ENCODE peak calls at places on chromosomes 11 and 22, in five cellular contexts. Z, J, S, H and R are unnamed samples.

GRCh38 chr11:88252208-88252607 is 77.0 kb upstream of the RAB38 start:
- DNase-seq in Z (no peak), J (no peak), S (no peak), H (no peak), R (no peak)

GRCh38 chr11:69431136-69431535 is 50.3 kb upstream of the LINC01488 start:
- DNase-seq in Z (no peak), J (no peak), S (peak; percentile 3), H (no peak), R (no peak)

GRCh38 chr11:112968988-112969714 is 7.9 kb downstream of the NCAM1 start:
- DNase-seq in Z (no peak), J (no peak), S (no peak), H (no peak), R (no peak)

GRCh38 chr11:2761131-2762030 is 61.6 kb upstream of the KCNQ1OT1 start:
- DNase-seq in Z (no peak), J (peak; percentile 6), S (no peak), H (no peak), R (peak; percentile 2)

GRCh38 chr11:35951659-35952058 is 7.8 kb downstream of the LDLRAD3 start:
- DNase-seq in Z (no peak), J (no peak), S (no peak), H (no peak), R (no peak)

GRCh38 chr11:2517016-2517385 is 72.2 kb downstream of the KCNQ1 start:
- DNase-seq in Z (no peak), J (no peak), S (peak; percentile 12), H (no peak), R (peak; percentile 44)

GRCh38 chr22:37747090-37747714 is 50.4 kb downstream of the TRIOBP start:
- DNase-seq in Z (no peak), J (no peak), S (peak; percentile 54), H (no peak), R (no peak)

GRCh38 chr11:75465701-75466531 is 32.9 kb upstream of the KLHL35 start:
- DNase-seq in Z (no peak), J (no peak), S (no peak), H (no peak), R (no peak)

GRCh38 chr11:41392591-41392990 is 66.9 kb downstream of the LRRC4C start:
- DNase-seq in Z (no peak), J (no peak), S (no peak), H (no peak), R (no peak)

DNA sequence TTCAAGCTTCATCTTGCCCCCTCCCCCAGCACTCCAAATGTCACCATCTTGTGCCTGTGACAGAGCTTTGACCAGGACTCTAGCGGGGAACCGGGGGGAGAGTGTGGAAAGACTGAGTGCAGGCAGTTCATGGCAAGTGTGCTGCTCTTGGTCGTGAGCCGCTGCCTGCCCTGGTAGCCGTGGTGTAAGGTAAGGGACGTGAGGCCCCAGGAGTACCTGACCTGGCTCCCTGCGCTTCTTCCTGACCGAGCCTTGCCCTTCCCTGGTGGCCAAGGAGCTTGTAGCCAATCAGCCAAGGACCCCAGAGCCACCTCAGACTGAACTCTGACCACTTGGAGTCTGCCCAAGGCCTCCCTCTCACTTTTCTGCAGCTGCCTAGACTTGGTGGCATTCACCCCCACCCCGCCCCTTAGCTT is 1.3 kb downstream of the DGKZ start:
- DNase-seq in Z (no peak), J (no peak), S (no peak), H (no peak), R (no peak)
- H3K4me3 ChIP-seq in Z (peak overlapping the region; percentile 78), J (no peak overlapping the region), S (peak overlapping the region; percentile 84), H (peak overlapping the region; percentile 83), R (peak overlapping the region; percentile 73)

DNA sequence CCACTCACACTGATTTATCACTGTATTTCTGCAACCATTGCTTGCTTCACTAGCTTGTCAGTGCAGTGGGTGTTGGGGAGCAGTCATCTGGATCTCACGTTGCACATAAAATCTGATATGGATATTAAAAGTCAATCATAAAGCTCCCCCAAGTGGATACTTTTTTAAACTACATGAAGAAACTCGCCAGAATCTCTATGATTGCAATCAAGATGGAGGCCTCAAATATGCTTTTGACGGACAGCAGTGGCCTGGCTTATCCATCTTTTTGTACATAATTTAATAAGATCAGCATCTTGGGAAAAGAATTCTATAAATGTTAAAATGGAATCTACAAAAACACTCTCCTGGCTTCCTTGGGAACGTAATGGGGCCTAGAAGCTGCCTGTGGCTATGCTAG is 137.7 kb downstream of the WT1 start:
- DNase-seq in Z (no peak), J (no peak), S (no peak), H (peak; percentile 27), R (no peak)
- TF ChIP-seq CTCF in Z (peak; percentile 36), J (peak; percentile 33), S (no peak), H (no peak), R (no peak)

DNA sequence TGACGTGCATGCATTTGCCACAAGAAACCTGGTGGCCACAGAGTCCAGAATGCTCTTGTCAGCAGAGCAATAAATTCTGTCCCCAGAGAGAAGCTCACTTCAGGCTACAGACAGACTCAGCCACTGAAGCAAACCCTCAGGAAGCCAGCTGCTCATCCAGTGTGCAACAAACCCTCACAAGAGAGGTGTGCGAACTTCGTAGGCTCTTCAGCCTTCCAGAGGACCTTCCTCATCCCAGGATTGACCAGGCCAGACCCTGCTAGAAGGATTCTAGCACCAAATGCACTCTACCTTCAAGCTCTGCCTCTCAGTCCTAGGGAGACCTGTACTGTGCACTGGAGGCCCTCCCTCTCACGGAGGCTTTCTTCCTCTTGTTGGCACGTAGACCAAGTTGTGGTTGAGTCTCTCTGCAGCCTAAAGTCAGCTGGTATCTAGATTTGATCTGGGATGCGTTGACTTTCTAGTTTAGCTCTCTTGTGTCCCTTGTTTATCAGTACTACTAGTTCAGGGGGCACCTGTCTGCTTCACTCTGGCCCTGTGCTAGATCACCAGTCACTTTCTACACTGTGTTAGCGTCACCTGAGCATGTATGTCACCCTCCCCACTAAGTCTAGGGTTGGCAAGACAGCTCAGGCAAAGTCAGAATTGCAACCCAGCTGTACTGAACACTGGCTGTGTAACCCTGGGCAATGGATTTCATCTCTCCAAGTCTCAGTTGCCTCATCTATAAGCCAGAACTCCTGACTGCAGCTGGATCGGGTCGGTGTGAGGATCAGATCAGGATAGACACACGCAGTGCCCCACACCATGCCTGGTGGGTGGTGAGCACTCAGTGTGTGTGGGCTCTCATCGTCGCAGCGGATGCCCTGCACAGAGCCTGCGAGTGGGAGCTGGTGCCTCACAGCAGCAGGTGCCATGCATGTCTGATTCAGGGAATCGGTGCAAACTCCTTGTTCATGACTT is 22.1 kb upstream of the TMPRSS13 start:
- DNase-seq in Z (no peak), J (no peak), S (no peak), H (no peak), R (no peak)
- H3K4me3 ChIP-seq in Z (no peak overlapping the region), J (no peak overlapping the region), S (no peak overlapping the region), H (no peak overlapping the region), R (no peak overlapping the region)

DNA sequence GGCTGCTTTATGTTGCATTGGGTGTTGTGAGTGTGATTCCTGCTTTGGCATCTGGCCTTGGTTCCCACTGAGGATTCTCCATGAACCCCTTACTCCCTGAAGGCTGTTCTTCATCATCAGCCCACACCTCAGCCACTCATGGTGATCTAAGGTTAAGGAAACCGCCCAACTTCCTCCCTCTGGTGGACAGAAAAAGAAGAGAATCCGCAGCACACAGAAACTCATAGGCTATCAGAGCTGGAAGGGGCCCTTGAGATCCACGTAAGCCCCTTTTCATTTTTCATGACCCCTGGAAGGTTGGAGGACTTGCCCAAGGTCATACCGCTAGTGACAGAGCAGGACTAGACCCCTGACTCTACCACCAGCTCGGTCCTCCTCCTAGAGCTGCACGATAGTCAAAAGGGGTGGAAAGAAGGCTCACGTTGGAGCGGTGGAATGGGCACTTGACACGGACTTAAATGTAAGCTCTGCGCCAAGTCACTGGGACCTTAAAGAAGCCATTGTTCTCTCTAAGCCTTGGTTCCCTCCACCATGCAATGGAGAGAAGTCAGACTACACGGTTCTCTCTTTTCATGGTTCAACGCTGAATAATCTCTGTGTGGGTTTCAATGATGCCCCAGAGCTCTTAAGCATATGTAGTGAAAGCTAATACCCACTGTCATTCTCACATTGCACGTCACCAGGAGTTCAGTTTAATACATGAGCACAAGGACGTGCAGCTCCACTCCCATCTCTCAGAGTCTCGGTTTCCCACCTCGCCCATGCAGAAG is 83.6 kb upstream of the CRTAM start:
- DNase-seq in Z (no peak), J (no peak), S (no peak), H (no peak), R (no peak)
- TF ChIP-seq CTCF in Z (peak; percentile 27), J (no peak), S (peak; percentile 48), H (peak; percentile 44), R (no peak)

GRCh38 chr22:50688448-50688847 is 15.8 kb downstream of the SHANK3 start:
- DNase-seq in Z (no peak), J (no peak), S (no peak), H (no peak), R (no peak)
- H3K4me3 ChIP-seq in Z (no peak overlapping the region), J (no peak overlapping the region), S (no peak overlapping the region), H (no peak overlapping the region), R (no peak overlapping the region)

GRCh38 chr11:11787305-11788066 is 54.3 kb upstream of the USP47 start:
- DNase-seq in Z (no peak), J (peak; percentile 65), S (peak; percentile 53), H (peak; percentile 51), R (peak; percentile 81)

GRCh38 chr11:11788067-11788710 is 53.6 kb upstream of the USP47 start:
- DNase-seq in Z (no peak), J (no peak), S (no peak), H (no peak), R (no peak)

GRCh38 chr11:11786234-11786633 is 55.5 kb upstream of the USP47 start:
- DNase-seq in Z (no peak), J (no peak), S (no peak), H (no peak), R (no peak)

GRCh38 chr11:11789735-11790369 is 51.9 kb upstream of the USP47 start:
- DNase-seq in Z (no peak), J (no peak), S (no peak), H (no peak), R (no peak)

GRCh38 chr11:11786771-11787170 is 55.0 kb upstream of the USP47 start:
- DNase-seq in Z (no peak), J (no peak), S (no peak), H (no peak), R (no peak)
- TF ChIP-seq CTCF in Z (peak; percentile 58), J (peak; percentile 45), S (peak; percentile 62), H (peak; percentile 51), R (peak; percentile 61)

GRCh38 chr11:30147293-30147692 is 83.5 kb upstream of the FSHB start:
- DNase-seq in Z (no peak), J (no peak), S (no peak), H (no peak), R (no peak)

GRCh38 chr11:30153008-30153407 is 77.8 kb upstream of the FSHB start:
- DNase-seq in Z (no peak), J (no peak), S (no peak), H (no peak), R (no peak)

GRCh38 chr11:30150425-30150824 is 80.4 kb upstream of the FSHB start:
- DNase-seq in Z (no peak), J (no peak), S (no peak), H (no peak), R (no peak)

GRCh38 chr11:30155428-30155827 is 75.4 kb upstream of the FSHB start:
- DNase-seq in Z (no peak), J (no peak), S (no peak), H (no peak), R (no peak)

GRCh38 chr11:30149998-30150397 is 80.8 kb upstream of the FSHB start:
- DNase-seq in Z (no peak), J (no peak), S (no peak), H (no peak), R (no peak)
- H3K4me3 ChIP-seq in Z (no peak overlapping the region), J (no peak overlapping the region), S (no peak overlapping the region), H (no peak overlapping the region), R (no peak overlapping the region)